ENCODE peak calls at places on chromosomes 4 and X, in five cellular contexts. O, X, Y, H and J are unnamed samples.

GRCh38 chr4:75512336-75513211 is 1.6 kb downstream of the RCHY1 start:
- DNase-seq in X (peak; percentile 54), O (no peak), Y (peak; percentile 63), H (peak; percentile 88), J (peak; percentile 66)

GRCh38 chr4:87219648-87220093 is 747 bp downstream of the KLHL8 start:
- DNase-seq in Y (peak; percentile 76), X (peak; percentile 33), O (no peak), H (no peak), J (peak; percentile 69)

GRCh38 chr4:27397886-27398285 is 537.2 kb downstream of the STIM2 start:
- DNase-seq in Y (peak; percentile 87), H (no peak), X (peak; percentile 12), O (no peak), J (no peak)

GRCh38 chr4:182306792-182307507 is 63.7 kb downstream of the TENM3 start:
- DNase-seq in H (no peak), Y (no peak), O (no peak), X (peak; percentile 6), J (no peak)

GRCh38 chr4:171715973-171716372 is 97.2 kb upstream of the GALNTL6 start:
- DNase-seq in H (no peak), X (no peak), Y (no peak), O (no peak), J (no peak)

GRCh38 chrX:2264179-2265030 is 236.4 kb downstream of the DHRSX start:
- DNase-seq in X (no peak), O (no peak), H (no peak), Y (no peak), J (no peak)

GRCh38 chr4:118410143-118410542 is 57.3 kb upstream of the PRSS12 start:
- DNase-seq in O (no peak), H (no peak), Y (peak; percentile 78), X (peak; percentile 90), J (no peak)

GRCh38 chr4:151407466-151408379 is 1.3 kb upstream of the FHIP1A start:
- DNase-seq in O (no peak), X (no peak), H (no peak), Y (no peak), J (peak; percentile 95)

GRCh38 chr4:16125571-16126445 is 42.0 kb upstream of the PROM1 start:
- DNase-seq in X (no peak), O (no peak), H (no peak), Y (peak; percentile 6), J (no peak)

GRCh38 chr4:37685211-37685725 is 908 bp downstream of the RELL1 start:
- DNase-seq in O (no peak), X (peak; percentile 82), H (peak; percentile 54), Y (peak; percentile 80), J (peak; percentile 51)

GRCh38 chr4:37628977-37629609 is 57.1 kb downstream of the RELL1 start:
- DNase-seq in O (peak; percentile 59), Y (peak; percentile 90), X (peak; percentile 87), H (peak; percentile 48), J (no peak)

GRCh38 chr4:100869266-100869665 is 351.4 kb upstream of the EMCN start:
- DNase-seq in Y (no peak), X (no peak), O (no peak), H (no peak), J (no peak)

GRCh38 chr4:100306018-100306417 is 115.8 kb upstream of the DDIT4L start:
- DNase-seq in O (no peak), H (no peak), Y (peak; percentile 57), X (peak; percentile 47), J (no peak)

GRCh38 chrX:9745417-9746115 is 20.1 kb downstream of the GPR143 start:
- DNase-seq in O (no peak), X (peak; percentile 3), H (peak; percentile 95), Y (peak; percentile 6), J (no peak)

GRCh38 chr4:26021417-26022345 is 107.7 kb downstream of the SMIM20 start:
- DNase-seq in O (no peak), H (no peak), Y (peak; percentile 63), X (no peak), J (no peak)

GRCh38 chrX:13373807-13374187 is 53.9 kb upstream of the ATXN3L start:
- DNase-seq in H (peak; percentile 21), O (no peak), Y (peak; percentile 88), X (peak; percentile 82), J (no peak)

GRCh38 chr4:68145261-68145660 is 15.6 kb upstream of the TMPRSS11F start:
- DNase-seq in H (no peak), X (no peak), Y (no peak), O (no peak), J (no peak)

GRCh38 chrX:63835361-63835760 is 50.3 kb upstream of the ARHGEF9 start:
- DNase-seq in H (no peak), O (no peak), X (no peak), Y (no peak), J (no peak)
- H3K9ac ChIP-seq in H (no peak overlapping the region), O (no peak overlapping the region), X (no peak overlapping the region), Y (no peak overlapping the region), J (no peak overlapping the region)

GRCh38 chr4:62912531-62912930 is 1496.7 kb downstream of the TECRL start:
- DNase-seq in X (no peak), O (no peak), H (no peak), Y (no peak), J (no peak)
- H2AFZ ChIP-seq in X (no peak overlapping the region), O (no peak overlapping the region), H (no peak overlapping the region), Y (no peak overlapping the region), J (peak overlapping the region; percentile 54)

GRCh38 chrX:140503714-140504351 is 1.0 kb downstream of the SOX3 start:
- DNase-seq in X (peak; percentile 7), H (peak; percentile 8), Y (peak; percentile 48), O (no peak), J (no peak)
- H3K4me3 ChIP-seq in X (peak overlapping the region; percentile 39), H (no peak overlapping the region), Y (peak overlapping the region; percentile 26), O (no peak overlapping the region), J (no peak overlapping the region)

GRCh38 chrX:113959912-113960626 is 623.8 kb upstream of the HTR2C start:
- DNase-seq in X (no peak), Y (no peak), O (no peak), H (no peak), J (no peak)
- H3K9ac ChIP-seq in X (no peak overlapping the region), Y (no peak overlapping the region), O (no peak overlapping the region), H (no peak overlapping the region), J (no peak overlapping the region)

DNA sequence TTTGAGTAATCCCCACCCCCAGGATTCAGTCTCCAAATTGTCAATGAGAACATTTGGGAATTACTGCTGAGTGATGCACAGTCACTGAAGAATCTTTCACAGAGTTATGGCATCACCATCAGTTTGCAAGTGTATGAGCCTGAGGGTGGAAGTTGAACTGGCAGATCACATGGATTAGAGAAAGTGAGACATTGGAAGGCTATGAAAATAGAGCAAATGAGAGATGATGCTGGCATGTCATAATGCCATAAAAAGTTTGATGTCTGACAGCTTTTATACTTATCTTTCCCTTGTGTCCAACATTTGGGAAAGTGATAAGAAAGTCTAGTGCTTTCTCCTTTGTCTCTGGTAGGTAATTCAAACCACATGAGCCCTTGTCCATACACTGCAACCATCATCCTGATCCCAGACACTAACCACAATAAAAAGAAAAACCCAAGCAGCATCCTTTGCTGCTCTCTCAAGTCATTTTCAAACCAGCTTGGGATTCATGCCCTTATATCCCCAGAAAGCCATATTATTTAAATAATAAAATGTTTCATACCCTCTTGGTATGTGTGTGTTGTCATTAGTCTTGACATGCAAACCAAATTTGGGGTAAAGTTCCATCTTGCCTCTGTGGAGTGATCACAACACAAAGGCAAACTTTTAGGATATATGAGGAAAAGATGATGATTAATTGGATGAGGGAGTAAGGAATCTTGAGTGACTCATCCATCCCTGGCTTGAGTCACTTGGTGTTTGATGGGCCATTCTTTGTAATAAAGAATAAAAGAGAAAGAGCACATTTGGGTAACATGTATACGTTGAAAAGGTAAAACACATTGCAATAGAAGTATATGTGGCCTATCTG is 438.9 kb downstream of the GRXCR1 start:
- DNase-seq in X (peak; percentile 69), Y (peak; percentile 89), O (no peak), H (no peak), J (no peak)
- H2AFZ ChIP-seq in X (no peak overlapping the region), Y (peak overlapping the region; percentile 7), O (no peak overlapping the region), H (no peak overlapping the region), J (no peak overlapping the region)

GRCh38 chrX:70432936-70433847 is 10.1 kb downstream of the GDPD2 start:
- DNase-seq in O (no peak), Y (no peak), X (no peak), H (no peak), J (peak; percentile 45)
- H3K4me3 ChIP-seq in O (peak overlapping the region; percentile 66), Y (peak overlapping the region; percentile 94), X (peak overlapping the region; percentile 91), H (no peak overlapping the region), J (peak overlapping the region; percentile 68)

GRCh38 chr4:114146947-114147618 is 167.6 kb upstream of the ARSJ start:
- DNase-seq in H (no peak), O (no peak), Y (no peak), X (no peak), J (no peak)
- H3K9ac ChIP-seq in H (no peak overlapping the region), O (no peak overlapping the region), Y (no peak overlapping the region), X (no peak overlapping the region), J (no peak overlapping the region)

GRCh38 chrX:154739952-154740351 is 10.9 kb downstream of the GAB3 start:
- DNase-seq in X (no peak), H (no peak), O (no peak), Y (no peak), J (no peak)
- H2AFZ ChIP-seq in X (no peak overlapping the region), H (no peak overlapping the region), O (no peak overlapping the region), Y (no peak overlapping the region), J (no peak overlapping the region)

DNA sequence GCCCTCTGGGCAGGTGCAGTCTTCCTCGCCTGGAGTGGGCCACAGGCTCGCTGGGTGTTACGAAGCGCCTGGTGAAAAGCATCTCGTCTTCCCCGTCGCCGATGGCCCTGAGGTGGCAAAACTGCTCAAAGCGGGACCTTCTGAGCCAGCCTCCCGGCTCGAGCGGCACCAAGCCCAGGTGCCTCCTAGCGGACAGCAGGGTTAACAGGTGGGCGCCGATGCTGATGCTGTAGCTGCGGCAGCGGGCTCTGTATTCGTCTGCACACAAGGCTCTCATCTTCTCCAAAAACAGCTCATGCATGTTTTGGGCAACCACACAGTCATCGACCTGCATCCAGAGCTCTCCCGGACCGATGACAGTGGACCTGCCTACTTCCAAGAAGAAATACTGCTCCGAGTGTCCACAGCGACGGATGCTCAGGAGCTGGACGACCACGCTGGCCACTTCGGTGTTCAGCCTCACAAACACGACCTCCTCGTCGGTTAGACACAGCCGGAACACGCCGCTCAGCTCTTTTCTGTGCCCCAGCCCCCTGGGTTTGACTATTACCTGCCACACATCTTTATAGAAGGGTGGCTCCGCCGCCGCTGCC is 1.2 kb downstream of the IRS4 start:
- DNase-seq in O (no peak), X (no peak), Y (no peak), H (peak; percentile 1), J (no peak)
- H3K4me3 ChIP-seq in O (no peak overlapping the region), X (no peak overlapping the region), Y (peak overlapping the region; percentile 57), H (no peak overlapping the region), J (no peak overlapping the region)

GRCh38 chr4:83947111-83947510 is 411.2 kb downstream of the GPAT3 start:
- DNase-seq in H (no peak), X (no peak), O (no peak), Y (no peak), J (no peak)

DNA sequence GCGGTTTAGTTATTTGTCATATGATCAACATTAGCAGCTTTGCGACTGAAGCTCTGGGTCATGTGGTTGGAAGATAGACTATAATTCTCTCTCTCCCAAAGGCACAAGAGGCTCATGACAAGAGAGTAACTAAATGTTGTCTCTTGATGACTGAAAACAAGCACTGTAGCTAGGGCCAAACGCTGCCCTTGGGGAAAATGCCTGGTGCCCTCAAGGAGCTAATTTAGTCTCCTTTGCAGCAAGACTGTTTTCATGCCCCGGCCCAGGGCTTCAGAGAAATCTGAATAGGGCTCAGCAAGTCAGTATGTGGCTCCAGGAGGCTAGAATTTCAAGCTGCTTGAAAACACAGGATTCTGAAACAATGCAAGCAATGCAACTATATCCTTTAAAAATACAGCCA is 411.9 kb downstream of the GPAT3 start:
- DNase-seq in Y (no peak), H (no peak), O (no peak), X (peak; percentile 1), J (no peak)
- H3K9ac ChIP-seq in Y (no peak overlapping the region), H (no peak overlapping the region), O (no peak overlapping the region), X (no peak overlapping the region), J (no peak overlapping the region)